ENCODE peak calls at places on chromosomes 12 and 14, in eight cellular contexts. A is heart right ventricle; Z is progenitor cell of endocrine pancreas; P is HCT116; V is CD4-positive, alpha-beta T cell; H is AG09319; R is suprapubic skin; Q is WERI-Rb-1. J is an unnamed sample.

GRCh38 chr12:66648336-66648735 is 30.5 kb downstream of the GRIP1 start:
- DNase-seq in A (no peak), Z (no peak), P (no peak), V (no peak), H (no peak), R (no peak), Q (no peak), J (no peak)

GRCh38 chr12:25384038-25384953 is 133.6 kb upstream of the KRAS start:
- DNase-seq in A (no peak), Z (no peak), P (no peak), V (no peak), H (no peak), R (no peak), Q (peak), J (no peak)

GRCh38 chr14:104370256-104370870 is 209.2 kb upstream of the C14orf180 start:
- DNase-seq in A (peak), Z (no peak), P (peak), V (no peak), H (no peak), R (no peak), Q (peak), J (peak)

GRCh38 chr12:46553911-46554310 is 181.3 kb upstream of the SLC38A2 start:
- DNase-seq in A (no peak), Z (no peak), P (no peak), V (no peak), H (peak), R (no peak), Q (no peak), J (no peak)

GRCh38 chr12:57552692-57553321 is 3.0 kb downstream of the KIF5A start:
- DNase-seq in A (no peak), Z (no peak), P (no peak), V (no peak), H (no peak), R (no peak), Q (no peak), J (no peak)

GRCh38 chr12:52495385-52495784 is 2.3 kb upstream of the KRT6A start:
- DNase-seq in A (no peak), Z (no peak), P (peak), V (no peak), H (no peak), R (no peak), Q (no peak), J (no peak)

GRCh38 chr12:8742501-8742900 is 44.7 kb downstream of the RIMKLB start:
- DNase-seq in A (no peak), Z (no peak), P (no peak), V (no peak), H (peak), R (no peak), Q (no peak), J (no peak)

GRCh38 chr12:127270193-127270592 is 996.8 kb upstream of the TMEM132C start:
- DNase-seq in A (no peak), Z (no peak), P (no peak), V (no peak), H (peak), R (no peak), Q (no peak), J (no peak)

GRCh38 chr14:49999216-49999761 is 106.4 kb downstream of the ARF6 start:
- DNase-seq in A (peak), Z (no peak), P (peak), V (peak), H (no peak), R (peak), Q (no peak), J (no peak)

GRCh38 chr14:79596531-79596930 is 614.8 kb downstream of the DIO2 start:
- DNase-seq in A (no peak), Z (no peak), P (no peak), V (no peak), H (no peak), R (no peak), Q (no peak), J (no peak)

GRCh38 chr12:94148841-94149780 is 734 bp downstream of the PLXNC1 start:
- DNase-seq in A (peak), Z (peak), P (no peak), V (no peak), H (no peak), R (no peak), Q (peak), J (peak)

GRCh38 chr12:27123642-27124041 is 41.3 kb upstream of the C12orf71 start:
- DNase-seq in A (no peak), Z (no peak), P (no peak), V (no peak), H (no peak), R (no peak), Q (no peak), J (no peak)

GRCh38 chr14:51517116-51517515 is 134.6 kb upstream of the FRMD6 start:
- DNase-seq in A (peak), Z (no peak), P (no peak), V (no peak), H (no peak), R (no peak), Q (no peak), J (no peak)

DNA sequence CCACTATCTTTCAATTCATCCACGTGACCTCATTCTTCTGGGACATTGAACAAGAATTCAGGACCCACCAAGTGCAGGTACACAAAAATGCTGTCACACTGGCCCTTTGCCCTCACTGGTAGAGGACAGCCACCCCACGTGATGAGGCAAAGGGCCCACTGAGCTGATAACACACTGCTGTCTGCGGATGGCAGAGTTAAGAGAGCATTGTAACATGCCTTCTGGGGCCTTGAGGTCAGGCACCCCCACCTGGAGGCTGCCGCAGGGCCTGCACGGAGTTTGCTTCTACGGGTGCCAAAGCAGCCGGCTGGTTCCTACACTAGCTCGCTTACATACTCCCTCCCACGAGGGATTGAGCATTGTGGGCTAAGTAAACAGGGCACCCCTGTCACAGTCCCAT is 101.0 kb downstream of the LRIG3 start:
- DNase-seq in A (no peak), Z (no peak), P (no peak), V (no peak), H (no peak), R (no peak), Q (no peak), J (no peak)
- TF ChIP-seq CTCF in A (peak), Z (no peak), P (no peak), V (no peak), H (no peak), R (no peak), Q (no peak), J (no peak)

DNA sequence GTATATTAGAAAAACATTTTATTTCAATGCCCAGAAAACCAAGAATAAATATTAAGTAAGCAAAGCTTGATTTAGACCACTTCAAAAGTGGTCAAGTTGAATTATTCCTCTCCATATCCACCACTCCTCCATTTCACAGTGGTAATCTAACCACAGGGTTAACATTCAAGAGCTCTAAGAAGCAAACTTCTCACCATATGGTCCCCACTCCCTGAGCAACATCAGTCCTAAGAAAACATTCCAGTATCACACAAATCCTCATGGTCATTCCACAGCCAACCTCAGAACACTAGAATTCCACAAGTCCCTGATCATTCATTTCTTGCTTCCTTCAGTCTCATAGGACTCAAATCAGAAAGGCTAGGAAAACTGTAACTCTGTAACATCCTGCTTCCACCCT is 47.9 kb downstream of the ST8SIA1 start:
- DNase-seq in A (no peak), Z (no peak), P (no peak), V (no peak), H (peak), R (no peak), Q (no peak), J (no peak)
- TF ChIP-seq CTCF in A (no peak), Z (no peak), P (no peak), V (no peak), H (no peak), R (no peak), Q (no peak), J (no peak)

GRCh38 chr14:33836895-33837577 is 113.8 kb downstream of the EGLN3 start:
- DNase-seq in A (no peak), Z (no peak), P (no peak), V (no peak), H (no peak), R (no peak), Q (no peak), J (no peak)

GRCh38 chr14:33840797-33841196 is 110.1 kb downstream of the EGLN3 start:
- DNase-seq in A (no peak), Z (no peak), P (no peak), V (no peak), H (no peak), R (no peak), Q (no peak), J (no peak)

GRCh38 chr14:33842299-33842698 is 108.6 kb downstream of the EGLN3 start:
- DNase-seq in A (no peak), Z (no peak), P (no peak), V (no peak), H (no peak), R (no peak), Q (no peak), J (no peak)

GRCh38 chr14:33837943-33838683 is 112.8 kb downstream of the EGLN3 start:
- DNase-seq in A (no peak), Z (no peak), P (no peak), V (no peak), H (no peak), R (no peak), Q (no peak), J (no peak)

DNA sequence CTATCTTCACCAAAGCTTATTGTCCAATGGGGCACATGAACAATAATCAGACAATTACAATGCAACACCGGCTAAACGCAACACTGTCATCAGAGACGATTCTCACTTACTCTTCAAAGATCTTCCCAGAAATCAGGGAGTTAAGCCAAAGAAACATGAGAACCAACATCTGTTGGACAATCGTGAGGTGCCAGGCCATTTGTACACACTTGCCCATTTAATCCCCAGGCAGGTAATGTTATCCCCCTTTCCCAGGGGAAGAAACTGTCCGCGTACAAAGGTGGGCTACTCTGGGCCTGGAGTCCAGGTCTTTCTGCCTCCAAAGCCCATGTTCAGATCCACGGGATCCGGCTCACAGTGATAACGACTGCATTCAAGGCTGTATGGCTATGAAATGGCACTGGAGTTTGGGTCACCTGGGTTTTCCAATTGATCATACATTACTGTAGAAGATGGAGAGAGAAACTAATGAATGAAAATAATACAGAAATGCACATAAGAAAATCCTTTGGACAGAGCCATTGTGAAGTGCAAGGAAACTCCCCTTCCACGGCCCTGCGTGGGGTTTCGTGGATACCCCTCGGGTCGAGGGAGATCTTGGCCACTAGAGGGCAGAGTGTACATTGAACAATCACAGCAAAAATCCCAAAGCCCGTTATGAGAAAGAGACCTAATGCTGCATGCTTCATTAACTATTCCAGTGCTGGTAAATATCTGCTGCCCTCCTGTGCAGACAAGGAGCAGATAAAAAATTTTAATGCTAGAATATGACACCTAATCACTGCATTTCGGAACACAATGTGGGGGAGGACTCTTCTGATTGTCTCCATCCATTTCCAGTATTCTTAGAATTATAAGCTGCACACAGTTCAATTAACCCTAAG is 111.4 kb downstream of the EGLN3 start:
- DNase-seq in A (peak), Z (peak), P (peak), V (peak), H (peak), R (no peak), Q (peak), J (no peak)
- TF ChIP-seq CTCF in A (peak), Z (peak), P (peak), V (peak), H (peak), R (peak), Q (peak), J (peak)

GRCh38 chr12:125203145-125203765 is 138.0 kb downstream of the AACS start:
- DNase-seq in A (no peak), Z (no peak), P (no peak), V (no peak), H (no peak), R (no peak), Q (no peak), J (no peak)
- TF ChIP-seq CTCF in A (peak), Z (peak), P (peak), V (no peak), H (peak), R (no peak), Q (peak), J (peak)

GRCh38 chr14:20988717-20989116 is 1.1 kb upstream of the METTL17 start:
- DNase-seq in A (no peak), Z (no peak), P (no peak), V (no peak), H (no peak), R (no peak), Q (no peak), J (no peak)

GRCh38 chr14:20986811-20987210 is 3.0 kb upstream of the METTL17 start:
- DNase-seq in A (peak), Z (no peak), P (peak), V (no peak), H (peak), R (no peak), Q (no peak), J (no peak)

GRCh38 chr14:20989464-20989786 is 355 bp upstream of the METTL17 start:
- DNase-seq in A (no peak), Z (no peak), P (no peak), V (no peak), H (no peak), R (no peak), Q (no peak), J (no peak)

DNA sequence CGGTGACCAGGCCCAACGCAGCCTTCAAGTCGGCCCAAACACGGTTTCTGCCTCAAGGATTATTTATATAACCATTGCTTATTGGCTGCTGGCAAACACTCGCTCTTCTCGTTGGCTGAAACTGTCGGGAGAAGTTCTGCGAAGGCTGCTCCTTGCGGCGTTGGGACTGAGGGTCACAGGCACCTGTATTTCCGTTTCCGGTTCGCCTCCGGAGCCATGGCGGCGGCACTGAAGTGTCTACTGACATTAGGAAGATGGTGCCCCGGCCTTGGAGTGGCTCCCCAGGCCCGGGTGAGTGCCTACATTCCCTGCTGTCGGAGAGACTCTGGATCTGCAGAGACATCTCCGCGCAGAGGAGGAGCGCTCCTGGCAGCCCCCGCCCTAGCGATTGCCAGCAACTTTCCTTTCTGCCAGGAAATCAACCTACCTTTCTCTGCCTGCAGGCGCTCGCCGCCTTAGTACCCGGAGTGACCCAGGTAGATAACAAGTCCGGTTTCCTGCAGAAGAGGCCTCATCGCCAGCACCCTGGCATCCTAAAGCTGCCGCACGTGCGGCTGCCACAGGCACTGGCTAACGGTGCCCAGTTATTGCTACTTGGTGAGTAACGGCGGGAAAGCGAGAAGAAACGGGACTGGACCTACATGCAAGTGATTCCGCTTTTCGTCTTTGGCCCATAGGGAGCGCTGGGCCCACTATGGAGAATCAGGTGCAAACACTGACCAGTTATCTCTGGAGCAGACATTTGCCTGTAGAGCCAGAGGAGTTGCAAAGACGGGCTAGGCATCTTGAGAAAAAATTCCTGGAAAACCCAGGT is at the start of gene METTL17:
- DNase-seq in A (peak), Z (peak), P (peak), V (peak), H (peak), R (peak), Q (peak), J (peak)
- TF ChIP-seq CTCF in A (peak), Z (peak), P (peak), V (no peak), H (peak), R (no peak), Q (peak), J (peak)

GRCh38 chr14:20683896-20684661 is at the start of gene RNASE4:
- DNase-seq in A (peak), Z (peak), P (peak), V (peak), H (no peak), R (peak), Q (no peak), J (no peak)
- TF ChIP-seq CTCF in A (no peak), Z (no peak), P (no peak), V (no peak), H (no peak), R (no peak), Q (no peak), J (no peak)

GRCh38 chr12:111271674-111272418 is 97.0 kb downstream of the PHETA1 start:
- DNase-seq in A (no peak), Z (no peak), P (peak), V (no peak), H (no peak), R (no peak), Q (no peak), J (no peak)
- TF ChIP-seq CTCF in A (peak), Z (peak), P (peak), V (peak), H (no peak), R (no peak), Q (peak), J (peak)

GRCh38 chr12:69052613-69053408 is 119.8 kb upstream of the CPM start:
- DNase-seq in A (no peak), Z (no peak), P (peak), V (no peak), H (peak), R (no peak), Q (no peak), J (no peak)
- TF ChIP-seq CTCF in A (no peak), Z (no peak), P (no peak), V (no peak), H (no peak), R (no peak), Q (no peak), J (peak)

J was measured in chondrocyte.